ENCODE peak calls at places on chromosomes 11 and 22, in nine cellular contexts. Q is HT1080; J is activated naive CD8-positive, alpha-beta T cell treated with anti-CD3 and anti-CD28 coated beads, Interleukin-2, amount 50 U/mL, for 24 hours; P is T-helper 9 cell; V is fibroblast of lung; W is NCI-H187 treated with DMSO at 0.1 percent for 48 hours; R is amygdala; Z is activated gamma-delta T cell treated with anti-CD3 and anti-CD28 coated beads, Interleukin-2, amount 50 U/mL, for 16 hours; E is EH. C is an unnamed sample.

GRCh38 chr11:124536520-124536919 is 6.9 kb downstream of the OR8B12 start:
- DNase-seq in Q (peak; percentile 73), J (no peak), P (no peak), V (peak; percentile 51), W (no peak), R (no peak), Z (no peak), E (peak; percentile 47), C (no peak)

GRCh38 chr11:94820480-94820879 is 52.3 kb downstream of the AMOTL1 start:
- DNase-seq in Q (no peak), J (no peak), P (no peak), V (no peak), W (no peak), R (no peak), Z (no peak), E (no peak), C (no peak)

GRCh38 chr11:95193541-95193940 is 37.5 kb downstream of the SESN3 start:
- DNase-seq in Q (no peak), J (no peak), P (no peak), V (no peak), W (no peak), R (no peak), Z (no peak), E (no peak), C (no peak)

GRCh38 chr22:46770726-46771125 is 8.3 kb downstream of the TBC1D22A start:
- DNase-seq in Q (no peak), J (peak; percentile 33), P (no peak), V (no peak), W (no peak), R (no peak), Z (no peak), E (no peak), C (no peak)

GRCh38 chr11:128807909-128808308 is 59.2 kb downstream of the KCNJ1 start:
- DNase-seq in Q (no peak), J (no peak), P (no peak), V (no peak), W (no peak), R (no peak), Z (no peak), E (no peak), C (no peak)

GRCh38 chr11:43833657-43834073 is 47.0 kb upstream of the ALKBH3 start:
- DNase-seq in Q (no peak), J (no peak), P (no peak), V (peak; percentile 35), W (no peak), R (no peak), Z (no peak), E (peak; percentile 72), C (no peak)

GRCh38 chr11:17760102-17761029 is 25.8 kb downstream of the KCNC1 start:
- DNase-seq in Q (peak; percentile 67), J (peak; percentile 23), P (no peak), V (peak; percentile 22), W (no peak), R (no peak), Z (no peak), E (peak; percentile 40), C (peak; percentile 77)

GRCh38 chr11:30522825-30523224 is 63.3 kb downstream of the MPPED2 start:
- DNase-seq in Q (no peak), J (no peak), P (no peak), V (no peak), W (no peak), R (no peak), Z (no peak), E (no peak), C (no peak)

GRCh38 chr11:72807789-72808188 is 6.4 kb upstream of the ATG16L2 start:
- DNase-seq in Q (no peak), J (no peak), P (no peak), V (no peak), W (no peak), R (no peak), Z (no peak), E (no peak), C (no peak)

GRCh38 chr22:22953796-22954195 is 66.2 kb downstream of the IGLL5 start:
- DNase-seq in Q (no peak), J (no peak), P (no peak), V (no peak), W (no peak), R (no peak), Z (no peak), E (no peak), C (no peak)

GRCh38 chr11:93521086-93521485 is 22.1 kb downstream of the SMCO4 start:
- DNase-seq in Q (no peak), J (no peak), P (no peak), V (no peak), W (no peak), R (no peak), Z (no peak), E (no peak), C (peak; percentile 60)

GRCh38 chr11:111886032-111886431 is 6.7 kb downstream of the CFAP68 start:
- DNase-seq in Q (no peak), J (no peak), P (no peak), V (no peak), W (no peak), R (no peak), Z (no peak), E (no peak), C (no peak)

GRCh38 chr11:68372625-68373024 is 60.2 kb downstream of the LRP5 start:
- DNase-seq in Q (no peak), J (no peak), P (no peak), V (no peak), W (no peak), R (no peak), Z (no peak), E (no peak), C (no peak)

GRCh38 chr11:128095459-128096096 is 491.8 kb downstream of the ETS1 start:
- DNase-seq in Q (peak; percentile 96), J (no peak), P (no peak), V (peak; percentile 88), W (no peak), R (no peak), Z (no peak), E (peak; percentile 89), C (no peak)

GRCh38 chr22:34688825-34689224 is 377.1 kb upstream of the ISX start:
- DNase-seq in Q (no peak), J (no peak), P (no peak), V (no peak), W (no peak), R (no peak), Z (no peak), E (no peak), C (peak; percentile 13)

GRCh38 chr11:17734986-17735822 is 623 bp downstream of the KCNC1 start:
- DNase-seq in Q (peak; percentile 42), J (peak; percentile 52), P (no peak), V (peak; percentile 79), W (no peak), R (no peak), Z (no peak), E (peak; percentile 74), C (peak; percentile 63)

GRCh38 chr11:100878474-100878873 is 191.4 kb downstream of the ARHGAP42 start:
- DNase-seq in Q (no peak), J (no peak), P (no peak), V (peak; percentile 57), W (no peak), R (no peak), Z (no peak), E (peak; percentile 76), C (no peak)

GRCh38 chr11:31995525-31996123 is 95.2 kb upstream of the RCN1 start:
- DNase-seq in Q (peak; percentile 23), J (no peak), P (no peak), V (peak; percentile 4), W (no peak), R (no peak), Z (no peak), E (peak; percentile 42), C (no peak)

GRCh38 chr11:45264839-45265515 is 21.2 kb downstream of the SYT13 start:
- DNase-seq in Q (peak; percentile 82), J (no peak), P (no peak), V (peak; percentile 95), W (no peak), R (no peak), Z (no peak), E (peak; percentile 82), C (no peak)

GRCh38 chr22:28344893-28345292 is 334.7 kb downstream of the TTC28 start:
- DNase-seq in Q (no peak), J (no peak), P (no peak), V (no peak), W (no peak), R (no peak), Z (no peak), E (peak; percentile 40), C (no peak)

GRCh38 chr22:32334640-32335365 is 22.9 kb upstream of the RFPL3 start:
- DNase-seq in Q (no peak), J (no peak), P (no peak), V (peak; percentile 20), W (no peak), R (no peak), Z (no peak), E (no peak), C (no peak)

GRCh38 chr22:43852605-43853327 is 9.5 kb downstream of the SULT4A1 start:
- DNase-seq in Q (no peak), J (no peak), P (no peak), V (no peak), W (no peak), R (no peak), Z (no peak), E (no peak), C (no peak)

GRCh38 chr11:27926981-27927481 is 180.9 kb downstream of the KIF18A start:
- DNase-seq in Q (peak; percentile 91), J (no peak), P (no peak), V (peak; percentile 99), W (no peak), R (no peak), Z (no peak), E (peak; percentile 99), C (peak; percentile 11)

GRCh38 chr11:36280531-36280930 is 8.7 kb downstream of the COMMD9 start:
- DNase-seq in Q (no peak), J (no peak), P (no peak), V (no peak), W (no peak), R (no peak), Z (no peak), E (no peak), C (no peak)

GRCh38 chr11:32213223-32213622 is 122.3 kb downstream of the RCN1 start:
- DNase-seq in Q (peak; percentile 95), J (peak; percentile 6), P (no peak), V (peak; percentile 93), W (no peak), R (no peak), Z (no peak), E (peak; percentile 70), C (no peak)

C was measured in WERI-Rb-1.